ENCODE peak calls at places on chromosomes 11 and 22, in seven cellular contexts. S is uterus, N is astrocyte of the cerebellum, Q is AG04450, F is HCT116, W is WERI-Rb-1, I is heart right ventricle. R is an unnamed sample.

GRCh38 chr11:119099707-119100106 is 1.9 kb downstream of the DPAGT1 start:
- DNase-seq in S (no peak), N (no peak), Q (no peak), F (no peak), W (no peak), I (no peak), R (no peak)

GRCh38 chr22:24580276-24580675 is 12.6 kb downstream of the LRRC75B start:
- DNase-seq in S (no peak), N (no peak), Q (peak), F (no peak), W (no peak), I (no peak), R (no peak)

GRCh38 chr11:30992513-30992849 is 377.1 kb downstream of the DCDC1 start:
- DNase-seq in S (no peak), N (no peak), Q (no peak), F (no peak), W (no peak), I (no peak), R (no peak)

GRCh38 chr11:63761870-63762661 is 6.5 kb downstream of the ZFTA start:
- DNase-seq in S (peak), N (no peak), Q (no peak), F (no peak), W (peak), I (peak), R (no peak)

GRCh38 chr11:83115992-83116641 is 40.8 kb upstream of the PCF11 start:
- DNase-seq in S (no peak), N (no peak), Q (no peak), F (no peak), W (no peak), I (no peak), R (no peak)

GRCh38 chr11:19814421-19814820 is 101.8 kb downstream of the NAV2 start:
- DNase-seq in S (no peak), N (no peak), Q (no peak), F (no peak), W (peak), I (no peak), R (no peak)

GRCh38 chr11:28636566-28636965 is 528.4 kb downstream of the METTL15 start:
- DNase-seq in S (no peak), N (no peak), Q (no peak), F (no peak), W (no peak), I (no peak), R (no peak)

GRCh38 chr22:45683248-45683647 is 11.6 kb downstream of the ATXN10 start:
- DNase-seq in S (no peak), N (no peak), Q (no peak), F (no peak), W (no peak), I (no peak), R (no peak)

GRCh38 chr11:80436547-80436946 is 995.7 kb upstream of the TENM4 start:
- DNase-seq in S (no peak), N (no peak), Q (no peak), F (no peak), W (no peak), I (no peak), R (no peak)

GRCh38 chr11:62508336-62509058 is 38.1 kb downstream of the AHNAK start:
- DNase-seq in S (peak), N (peak), Q (no peak), F (peak), W (no peak), I (peak), R (peak)

GRCh38 chr11:77879218-77879617 is 58.3 kb downstream of the AAMDC start:
- DNase-seq in S (peak), N (no peak), Q (peak), F (no peak), W (no peak), I (peak), R (no peak)

GRCh38 chr11:19938051-19938856 is 222.0 kb downstream of the DBX1 start:
- DNase-seq in S (no peak), N (no peak), Q (no peak), F (peak), W (peak), I (peak), R (no peak)

GRCh38 chr11:391117-392017 is 2.6 kb upstream of the PKP3 start:
- DNase-seq in S (no peak), N (no peak), Q (no peak), F (no peak), W (no peak), I (no peak), R (no peak)

GRCh38 chr11:65437436-65438227 is 15.0 kb downstream of the NEAT1 start:
- DNase-seq in S (no peak), N (no peak), Q (no peak), F (no peak), W (no peak), I (no peak), R (no peak)

GRCh38 chr22:42313804-42314581 is 43.5 kb upstream of the TCF20 start:
- DNase-seq in S (peak), N (no peak), Q (no peak), F (peak), W (peak), I (no peak), R (no peak)
- TF ChIP-seq CTCF in S (peak), N (peak), Q (peak), F (peak), W (peak), I (peak), R (peak)

GRCh38 chr22:43826142-43827093 is 14.3 kb upstream of the EFCAB6 start:
- DNase-seq in S (no peak), N (peak), Q (no peak), F (no peak), W (peak), I (no peak), R (peak)
- TF ChIP-seq CTCF in S (no peak), N (peak), Q (peak), F (peak), W (no peak), I (peak), R (peak)

DNA sequence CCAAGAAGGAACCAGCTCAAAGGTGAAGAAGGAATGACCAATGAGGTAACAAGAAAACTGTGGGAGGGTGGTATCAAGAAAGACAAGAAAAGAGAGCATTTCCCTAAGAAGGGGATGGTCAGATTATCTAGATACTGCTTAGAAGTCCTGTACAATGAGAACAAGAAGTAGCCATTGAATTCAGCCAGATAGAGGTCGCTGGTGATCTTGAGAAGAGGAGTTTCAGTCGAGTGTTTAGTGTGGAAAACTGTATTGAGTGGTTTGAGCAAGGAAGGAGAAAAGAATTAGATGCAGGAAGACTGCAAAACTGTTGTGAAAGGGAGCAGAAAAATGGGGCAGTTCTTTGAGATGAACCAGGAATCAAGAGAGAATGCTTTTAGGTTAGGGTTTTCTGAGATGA is 74.6 kb upstream of the FAT3 start:
- DNase-seq in S (no peak), N (no peak), Q (no peak), F (no peak), W (no peak), I (no peak), R (no peak)
- TF ChIP-seq CTCF in S (no peak), N (no peak), Q (no peak), F (no peak), W (no peak), I (no peak), R (no peak)

DNA sequence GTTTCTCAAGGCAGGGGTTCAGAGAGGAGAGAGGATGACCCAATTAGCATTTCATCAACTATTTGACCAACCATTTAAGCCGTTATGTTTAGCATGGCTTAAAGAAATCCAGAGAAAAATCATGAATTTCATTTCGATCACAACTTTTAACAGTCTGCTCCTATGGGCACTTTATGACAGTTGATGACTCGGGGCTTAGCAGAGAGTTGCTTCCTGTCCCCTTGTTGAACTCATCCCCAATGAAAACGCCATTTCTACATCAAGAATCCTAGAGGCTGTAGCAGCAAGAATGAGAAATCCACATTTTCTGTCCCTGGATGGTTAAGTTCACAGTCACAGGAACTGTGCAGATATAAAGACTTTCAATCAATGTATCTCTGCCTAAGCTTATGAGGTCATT is 81.2 kb downstream of the BDNF start:
- DNase-seq in S (no peak), N (no peak), Q (no peak), F (no peak), W (no peak), I (no peak), R (no peak)
- TF ChIP-seq CTCF in S (no peak), N (no peak), Q (no peak), F (no peak), W (no peak), I (no peak), R (no peak)

GRCh38 chr11:96227244-96227643 is 115.8 kb downstream of the MAML2 start:
- DNase-seq in S (no peak), N (no peak), Q (no peak), F (no peak), W (no peak), I (no peak), R (no peak)
- TF ChIP-seq CTCF in S (no peak), N (no peak), Q (no peak), F (no peak), W (no peak), I (no peak), R (no peak)

DNA sequence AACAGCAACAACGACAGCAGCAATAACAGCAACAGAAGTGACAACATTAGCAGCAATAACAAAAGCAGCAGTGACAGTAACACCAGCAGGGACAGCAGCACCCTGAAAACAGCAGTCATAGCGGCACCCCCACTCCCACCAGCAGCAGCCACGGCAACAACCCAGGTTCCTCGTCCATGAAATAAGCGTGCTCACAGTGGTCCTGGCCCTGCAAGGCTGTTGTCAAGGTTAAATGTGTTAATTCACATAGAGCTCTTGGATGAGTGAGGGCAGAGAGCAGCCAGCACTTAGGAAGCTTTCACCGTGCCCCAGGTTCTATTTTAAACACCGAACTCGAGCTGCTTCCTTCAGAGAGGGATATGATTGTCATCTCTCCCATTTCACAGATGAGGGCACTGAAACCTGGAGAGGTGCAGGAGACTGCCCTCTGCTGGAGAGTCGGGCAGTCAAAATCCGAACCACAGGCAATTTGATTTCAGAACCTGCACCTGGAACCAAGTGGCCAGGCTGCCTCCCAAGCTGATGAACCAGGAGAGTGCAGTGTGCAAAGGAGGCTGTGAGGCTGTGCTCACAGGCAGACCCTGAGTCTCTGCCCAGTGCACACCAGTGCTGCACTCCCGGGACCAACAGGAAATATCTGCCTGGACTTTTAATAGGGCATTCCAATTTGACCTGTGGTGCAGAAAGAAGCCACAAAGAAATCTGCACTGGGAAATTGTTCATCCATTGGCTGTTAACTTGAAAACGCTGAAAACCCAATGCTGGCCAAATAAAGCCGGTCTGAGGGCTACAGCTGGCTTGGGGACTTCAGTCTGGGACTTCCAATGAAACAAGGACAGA is 22.9 kb upstream of the FGF3 start:
- DNase-seq in S (no peak), N (no peak), Q (no peak), F (peak), W (no peak), I (no peak), R (no peak)
- TF ChIP-seq CTCF in S (no peak), N (peak), Q (peak), F (peak), W (peak), I (peak), R (peak)

GRCh38 chr11:3003396-3004231 is 11.5 kb upstream of the NAP1L4 start:
- DNase-seq in S (no peak), N (no peak), Q (no peak), F (no peak), W (no peak), I (no peak), R (no peak)
- TF ChIP-seq CTCF in S (no peak), N (no peak), Q (no peak), F (no peak), W (no peak), I (no peak), R (no peak)

DNA sequence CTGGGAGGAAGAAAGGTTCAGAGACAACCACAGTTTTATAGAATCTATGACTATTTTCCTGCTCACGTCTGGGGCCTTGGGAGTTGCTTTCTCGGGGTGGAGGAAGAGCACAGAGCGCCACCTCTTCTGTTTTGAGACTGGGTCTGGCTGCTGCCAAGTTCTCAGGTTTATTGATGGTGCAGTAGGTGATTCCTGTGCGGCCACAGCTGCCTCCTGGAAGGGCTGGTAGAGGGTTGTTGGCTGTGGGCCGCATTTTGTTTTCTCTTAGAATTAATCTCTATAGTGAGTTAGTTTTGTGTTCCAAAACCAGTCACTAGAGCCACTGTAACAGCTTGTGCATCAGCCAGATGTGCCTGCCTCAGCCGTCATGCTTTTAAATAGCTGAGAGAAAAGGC is 12.9 kb downstream of the TBC1D22A start:
- DNase-seq in S (no peak), N (no peak), Q (no peak), F (no peak), W (no peak), I (no peak), R (no peak)
- TF ChIP-seq CTCF in S (no peak), N (no peak), Q (no peak), F (no peak), W (no peak), I (no peak), R (no peak)

GRCh38 chr11:34464591-34465036 is 25.9 kb downstream of the CAT start:
- DNase-seq in S (no peak), N (no peak), Q (no peak), F (no peak), W (no peak), I (no peak), R (no peak)
- TF ChIP-seq CTCF in S (no peak), N (no peak), Q (no peak), F (no peak), W (no peak), I (no peak), R (no peak)

GRCh38 chr11:121132211-121132976 is 31.4 kb downstream of the TECTA start:
- DNase-seq in S (no peak), N (no peak), Q (no peak), F (peak), W (no peak), I (no peak), R (no peak)
- TF ChIP-seq CTCF in S (no peak), N (no peak), Q (no peak), F (peak), W (no peak), I (no peak), R (no peak)